ENCODE peak calls at places on chromosome 22, in ten cellular contexts. R, W, L, D, I, X, U, C, N and V are unnamed samples.

GRCh38 chr22:50272103-50272782 is 2.1 kb upstream of the MAPK11 start:
- DNase-seq in R (no peak), W (no peak), L (no peak), D (no peak), I (no peak), X (no peak), U (no peak), C (no peak), N (no peak), V (no peak)

GRCh38 chr22:25824828-25825474 is 83.0 kb downstream of the MYO18B start:
- DNase-seq in R (no peak), W (no peak), L (no peak), D (no peak), I (no peak), X (no peak), U (no peak), C (no peak), N (no peak), V (no peak)

GRCh38 chr22:42316988-42317387 is 46.5 kb upstream of the TCF20 start:
- DNase-seq in R (peak; percentile 55), W (peak; percentile 31), L (no peak), D (no peak), I (no peak), X (peak; percentile 81), U (no peak), C (peak; percentile 41), N (peak; percentile 55), V (peak; percentile 74)

GRCh38 chr22:41254230-41254629 is 13.5 kb upstream of the CHADL start:
- DNase-seq in R (no peak), W (no peak), L (no peak), D (no peak), I (no peak), X (no peak), U (no peak), C (no peak), N (no peak), V (no peak)

GRCh38 chr22:39535302-39535805 is 2.8 kb upstream of the RPS19BP1 start:
- DNase-seq in R (no peak), W (no peak), L (no peak), D (no peak), I (no peak), X (no peak), U (no peak), C (no peak), N (no peak), V (no peak)

GRCh38 chr22:44133901-44134511 is 46.7 kb upstream of the PARVG start:
- DNase-seq in R (no peak), W (no peak), L (no peak), D (peak; percentile 58), I (no peak), X (no peak), U (no peak), C (no peak), N (no peak), V (no peak)

GRCh38 chr22:35534091-35534490 is 6.5 kb upstream of the RASD2 start:
- DNase-seq in R (no peak), W (no peak), L (no peak), D (no peak), I (no peak), X (no peak), U (no peak), C (no peak), N (no peak), V (no peak)

GRCh38 chr22:50684986-50685385 is 12.4 kb downstream of the SHANK3 start:
- DNase-seq in R (no peak), W (no peak), L (no peak), D (no peak), I (no peak), X (peak; percentile 46), U (no peak), C (peak; percentile 39), N (no peak), V (no peak)

GRCh38 chr22:20777420-20778177 is 3.7 kb downstream of the SERPIND1 start:
- DNase-seq in R (no peak), W (no peak), L (no peak), D (no peak), I (no peak), X (peak; percentile 55), U (no peak), C (peak; percentile 84), N (peak; percentile 36), V (no peak)

GRCh38 chr22:36506637-36507517 is at the start of gene FOXRED2:
- DNase-seq in R (peak; percentile 80), W (peak; percentile 90), L (peak; percentile 85), D (peak; percentile 91), I (peak; percentile 70), X (peak; percentile 97), U (peak; percentile 38), C (peak; percentile 96), N (peak; percentile 93), V (peak; percentile 80)

GRCh38 chr22:48750826-48751440 is 1076.7 kb downstream of the BRD1 start:
- DNase-seq in R (no peak), W (no peak), L (no peak), D (no peak), I (no peak), X (peak; percentile 2), U (no peak), C (no peak), N (no peak), V (no peak)

GRCh38 chr22:38424525-38425080 is 30.4 kb downstream of the KCNJ4 start:
- DNase-seq in R (no peak), W (no peak), L (no peak), D (no peak), I (no peak), X (no peak), U (no peak), C (no peak), N (no peak), V (no peak)

GRCh38 chr22:42077486-42078125 is 1.9 kb upstream of the SMDT1 start:
- DNase-seq in R (no peak), W (no peak), L (no peak), D (no peak), I (no peak), X (no peak), U (no peak), C (no peak), N (no peak), V (no peak)

GRCh38 chr22:47610766-47611165 is 848.3 kb downstream of the TBC1D22A start:
- DNase-seq in R (no peak), W (no peak), L (no peak), D (no peak), I (no peak), X (no peak), U (no peak), C (no peak), N (no peak), V (no peak)

GRCh38 chr22:22167791-22168189 is 76.8 kb upstream of the VPREB1 start:
- DNase-seq in R (no peak), W (no peak), L (no peak), D (no peak), I (no peak), X (no peak), U (no peak), C (no peak), N (no peak), V (no peak)

GRCh38 chr22:35705141-35705540 is 12.5 kb upstream of the APOL5 start:
- DNase-seq in R (no peak), W (no peak), L (no peak), D (no peak), I (no peak), X (peak; percentile 73), U (no peak), C (no peak), N (no peak), V (no peak)

GRCh38 chr22:40042312-40042711 is 47.6 kb downstream of the FAM83F start:
- DNase-seq in R (no peak), W (no peak), L (no peak), D (no peak), I (no peak), X (no peak), U (no peak), C (no peak), N (no peak), V (no peak)

GRCh38 chr22:19193879-19194278 is 15.3 kb upstream of the SLC25A1 start:
- DNase-seq in R (no peak), W (no peak), L (no peak), D (no peak), I (no peak), X (no peak), U (no peak), C (no peak), N (no peak), V (no peak)

GRCh38 chr22:20805972-20806471 is 32.1 kb downstream of the SERPIND1 start:
- DNase-seq in R (no peak), W (no peak), L (no peak), D (no peak), I (no peak), X (peak; percentile 48), U (no peak), C (no peak), N (no peak), V (no peak)

GRCh38 chr22:45775062-45775461 is 103.4 kb downstream of the ATXN10 start:
- DNase-seq in R (no peak), W (no peak), L (no peak), D (no peak), I (no peak), X (no peak), U (no peak), C (no peak), N (no peak), V (no peak)

GRCh38 chr22:30885001-30885366 is 83.6 kb downstream of the MORC2 start:
- DNase-seq in R (no peak), W (no peak), L (no peak), D (peak; percentile 30), I (no peak), X (no peak), U (no peak), C (no peak), N (no peak), V (no peak)

GRCh38 chr22:48305726-48306235 is 1521.9 kb downstream of the BRD1 start:
- DNase-seq in R (no peak), W (no peak), L (no peak), D (no peak), I (no peak), X (no peak), U (no peak), C (no peak), N (no peak), V (no peak)

GRCh38 chr22:42258126-42258525 is 12.3 kb downstream of the TCF20 start:
- DNase-seq in R (no peak), W (no peak), L (no peak), D (no peak), I (no peak), X (no peak), U (no peak), C (no peak), N (no peak), V (no peak)

GRCh38 chr22:30270841-30271240 is 4.2 kb upstream of the OSM start:
- DNase-seq in R (no peak), W (peak; percentile 70), L (no peak), D (peak; percentile 89), I (no peak), X (no peak), U (no peak), C (no peak), N (no peak), V (no peak)

GRCh38 chr22:17319541-17319940 is 49.7 kb upstream of the CECR2 start:
- DNase-seq in R (no peak), W (no peak), L (no peak), D (no peak), I (no peak), X (no peak), U (no peak), C (no peak), N (no peak), V (no peak)

GRCh38 chr22:23520875-23521441 is 59.1 kb downstream of the IGLL1 start:
- DNase-seq in R (no peak), W (peak; percentile 40), L (no peak), D (peak; percentile 53), I (no peak), X (no peak), U (no peak), C (peak; percentile 75), N (no peak), V (no peak)

GRCh38 chr22:40326905-40327735 is 19.2 kb upstream of the ADSL start:
- DNase-seq in R (no peak), W (no peak), L (no peak), D (no peak), I (no peak), X (no peak), U (no peak), C (peak; percentile 19), N (no peak), V (no peak)

GRCh38 chr22:42844756-42845155 is 12.3 kb downstream of the ARFGAP3 start:
- DNase-seq in R (no peak), W (no peak), L (no peak), D (no peak), I (no peak), X (no peak), U (no peak), C (no peak), N (no peak), V (no peak)